ENCODE peak calls at places on chromosomes 2 and 18, in five cellular contexts. One of them, this sample, is unnamed. For H3K4me1, the result is how much of the 10 kb centered on the place peaks cover.

GRCh38 chr2:177275041-177275440 is 10.5 kb upstream of the NFE2L2 start:
- DNase-seq in H9: no peak
- DNase-seq in Panc1: no peak
- DNase-seq in lung: no peak
- DNase-seq in transverse colon: no peak
- DNase-seq in this sample: no peak

GRCh38 chr2:45293182-45293581 is 283.9 kb upstream of the SIX2 start:
- DNase-seq in H9: no peak
- DNase-seq in Panc1: no peak
- DNase-seq in lung: no peak
- DNase-seq in transverse colon: no peak
- DNase-seq in this sample: no peak

GRCh38 chr2:235217814-235218213 is 266.0 kb downstream of the SH3BP4 start:
- DNase-seq in H9: no peak
- DNase-seq in Panc1: no peak
- DNase-seq in lung: no peak
- DNase-seq in transverse colon: no peak
- DNase-seq in this sample: no peak

GRCh38 chr2:98412751-98413445 is 31.8 kb upstream of the INPP4A start:
- DNase-seq in H9: no peak
- DNase-seq in Panc1: peak
- DNase-seq in lung: no peak
- DNase-seq in transverse colon: peak
- DNase-seq in this sample: peak

GRCh38 chr2:210861038-210861665 is 304.8 kb downstream of the CPS1 start:
- DNase-seq in H9: no peak
- DNase-seq in Panc1: no peak
- DNase-seq in lung: no peak
- DNase-seq in transverse colon: no peak
- DNase-seq in this sample: no peak

GRCh38 chr2:38502107-38502506 is 100.6 kb downstream of the HNRNPLL start:
- DNase-seq in H9: no peak
- DNase-seq in Panc1: no peak
- DNase-seq in lung: no peak
- DNase-seq in transverse colon: no peak
- DNase-seq in this sample: no peak

GRCh38 chr18:35564795-35565453 is 16.6 kb upstream of the GALNT1 start:
- DNase-seq in H9: no peak
- DNase-seq in Panc1: no peak
- DNase-seq in lung: no peak
- DNase-seq in transverse colon: no peak
- DNase-seq in this sample: no peak

GRCh38 chr2:60540054-60540453 is 13.4 kb downstream of the BCL11A start:
- DNase-seq in H9: no peak
- DNase-seq in Panc1: no peak
- DNase-seq in lung: no peak
- DNase-seq in transverse colon: no peak
- DNase-seq in this sample: peak

GRCh38 chr2:207530160-207531023 is 630 bp downstream of the CREB1 start:
- DNase-seq in H9: no peak
- DNase-seq in Panc1: no peak
- DNase-seq in lung: peak
- DNase-seq in transverse colon: peak
- DNase-seq in this sample: peak

GRCh38 chr2:18514838-18515461 is 45.5 kb downstream of the RDH14 start:
- DNase-seq in H9: no peak
- DNase-seq in Panc1: no peak
- DNase-seq in lung: no peak
- DNase-seq in transverse colon: no peak
- DNase-seq in this sample: no peak

GRCh38 chr2:7567646-7568045 is 650.4 kb downstream of the RNF144A start:
- DNase-seq in H9: peak
- DNase-seq in Panc1: no peak
- DNase-seq in lung: no peak
- DNase-seq in transverse colon: peak
- DNase-seq in this sample: no peak

GRCh38 chr2:239098288-239098970 is 250.5 kb downstream of the TWIST2 start:
- DNase-seq in H9: no peak
- DNase-seq in Panc1: no peak
- DNase-seq in lung: no peak
- DNase-seq in transverse colon: peak
- DNase-seq in this sample: no peak

GRCh38 chr18:8669571-8669970 is 35.8 kb upstream of the MTCL1 start:
- DNase-seq in H9: no peak
- DNase-seq in Panc1: no peak
- DNase-seq in lung: no peak
- DNase-seq in transverse colon: no peak
- DNase-seq in this sample: no peak

GRCh38 chr2:233473878-233474277 is 92.7 kb downstream of the USP40 start:
- DNase-seq in H9: no peak
- DNase-seq in Panc1: no peak
- DNase-seq in lung: no peak
- DNase-seq in transverse colon: no peak
- DNase-seq in this sample: no peak

GRCh38 chr2:200454839-200455801 is 54.7 kb downstream of the KCTD18 start:
- DNase-seq in H9: no peak
- DNase-seq in Panc1: no peak
- DNase-seq in lung: no peak
- DNase-seq in transverse colon: no peak
- DNase-seq in this sample: no peak

GRCh38 chr2:145691659-145692058 is 1171.7 kb upstream of the ZEB2 start:
- DNase-seq in H9: no peak
- DNase-seq in Panc1: no peak
- DNase-seq in lung: no peak
- DNase-seq in transverse colon: no peak
- DNase-seq in this sample: no peak

GRCh38 chr2:180739070-180739469 is 241.3 kb upstream of the UBE2E3 start:
- DNase-seq in H9: no peak
- DNase-seq in Panc1: no peak
- DNase-seq in lung: no peak
- DNase-seq in transverse colon: no peak
- DNase-seq in this sample: no peak

GRCh38 chr2:121776361-121776760 is 20.9 kb downstream of the TSN start:
- DNase-seq in H9: no peak
- DNase-seq in Panc1: no peak
- DNase-seq in lung: no peak
- DNase-seq in transverse colon: no peak
- DNase-seq in this sample: no peak

GRCh38 chr2:224210495-224211472 is 171.7 kb upstream of the SERPINE2 start:
- DNase-seq in H9: no peak
- DNase-seq in Panc1: no peak
- DNase-seq in lung: no peak
- DNase-seq in transverse colon: no peak
- DNase-seq in this sample: no peak

GRCh38 chr18:2932247-2933181 is 80.4 kb downstream of the LPIN2 start:
- DNase-seq in H9: peak
- DNase-seq in Panc1: peak
- DNase-seq in lung: no peak
- DNase-seq in transverse colon: no peak
- DNase-seq in this sample: no peak

GRCh38 chr2:177262137-177262536 is 2.4 kb downstream of the NFE2L2 start:
- DNase-seq in H9: no peak
- DNase-seq in Panc1: no peak
- DNase-seq in lung: no peak
- DNase-seq in transverse colon: no peak
- DNase-seq in this sample: no peak

GRCh38 chr2:157302492-157303099 is 23.0 kb downstream of the ERMN start:
- DNase-seq in H9: no peak
- DNase-seq in Panc1: no peak
- DNase-seq in lung: no peak
- DNase-seq in transverse colon: no peak
- DNase-seq in this sample: peak

GRCh38 chr2:39736593-39736992 is 42.5 kb downstream of the THUMPD2 start:
- DNase-seq in H9: no peak
- DNase-seq in Panc1: no peak
- DNase-seq in lung: no peak
- DNase-seq in transverse colon: no peak
- DNase-seq in this sample: no peak

GRCh38 chr2:209334188-209335017 is 89.4 kb upstream of the MAP2 start:
- DNase-seq in H9: peak
- DNase-seq in Panc1: peak
- DNase-seq in lung: peak
- DNase-seq in transverse colon: peak
- DNase-seq in this sample: peak

GRCh38 chr2:57886196-57886786 is 160.3 kb upstream of the VRK2 start:
- DNase-seq in H9: no peak
- DNase-seq in Panc1: no peak
- DNase-seq in lung: no peak
- DNase-seq in transverse colon: no peak
- DNase-seq in this sample: no peak

GRCh38 chr2:215793747-215794595 is 219.4 kb downstream of the MREG start:
- DNase-seq in H9: no peak
- DNase-seq in Panc1: peak
- DNase-seq in lung: no peak
- DNase-seq in transverse colon: peak
- DNase-seq in this sample: no peak

GRCh38 chr18:67665266-67665665 is 148.7 kb upstream of the DSEL start:
- DNase-seq in H9: no peak
- DNase-seq in Panc1: no peak
- DNase-seq in lung: no peak
- DNase-seq in transverse colon: no peak
- DNase-seq in this sample: no peak

GRCh38 chr2:120323214-120323613 is 22.7 kb upstream of the INHBB start:
- DNase-seq in H9: no peak
- DNase-seq in Panc1: no peak
- DNase-seq in lung: no peak
- DNase-seq in transverse colon: no peak
- DNase-seq in this sample: no peak

GRCh38 chr2:120678251-120678650 is 57.4 kb upstream of the GLI2 start:
- DNase-seq in H9: no peak
- DNase-seq in Panc1: no peak
- DNase-seq in lung: no peak
- DNase-seq in transverse colon: no peak
- DNase-seq in this sample: no peak

GRCh38 chr2:46717733-46718121 is 197.9 kb downstream of the MCFD2 start:
- DNase-seq in H9: no peak
- DNase-seq in Panc1: no peak
- DNase-seq in lung: no peak
- DNase-seq in transverse colon: no peak
- DNase-seq in this sample: no peak
- H3K4me1 ChIP-seq in H9: under half
- H3K4me1 ChIP-seq in Panc1: under half
- H3K4me1 ChIP-seq in lung: under half
- H3K4me1 ChIP-seq in transverse colon: half or more
- H3K4me1 ChIP-seq in this sample: under half

DNA sequence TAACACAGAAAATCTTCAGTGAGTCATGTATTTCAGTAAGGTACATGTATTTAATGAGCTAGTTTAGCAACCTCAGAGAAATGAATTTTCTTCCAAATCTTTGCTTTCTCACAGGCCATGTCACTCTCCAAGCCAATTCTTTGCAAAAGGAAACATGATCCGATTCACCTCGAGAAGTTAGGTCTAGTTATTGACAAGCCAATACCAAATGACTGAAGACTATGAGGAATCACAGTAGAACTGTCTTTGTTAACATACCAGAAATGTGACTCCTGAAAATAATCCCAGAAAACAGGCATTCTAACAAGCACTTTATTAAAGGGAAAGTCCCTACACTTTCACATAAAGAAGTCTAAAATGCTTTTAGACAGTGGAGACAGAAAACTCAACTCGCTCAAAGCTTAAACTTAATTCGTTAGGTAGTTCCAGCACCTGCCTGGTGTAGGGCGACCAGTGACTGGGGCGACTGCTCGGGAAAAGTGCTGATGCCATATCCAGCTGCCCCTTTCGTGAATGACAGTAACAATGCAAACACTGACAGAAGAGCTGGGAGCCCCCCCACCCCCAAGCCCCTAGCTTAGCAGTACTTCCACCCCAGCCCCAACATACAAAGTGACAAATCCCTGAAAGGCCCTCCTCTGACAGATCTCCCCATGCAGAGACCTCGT is 1.9 kb downstream of the MEMO1 start:
- DNase-seq in H9: no peak
- DNase-seq in Panc1: no peak
- DNase-seq in lung: no peak
- DNase-seq in transverse colon: peak
- DNase-seq in this sample: peak
- H3K4me1 ChIP-seq in H9: under half
- H3K4me1 ChIP-seq in Panc1: under half
- H3K4me1 ChIP-seq in lung: under half
- H3K4me1 ChIP-seq in transverse colon: under half
- H3K4me1 ChIP-seq in this sample: under half

GRCh38 chr2:67323209-67323991 is 73.7 kb upstream of the ETAA1 start:
- DNase-seq in H9: no peak
- DNase-seq in Panc1: no peak
- DNase-seq in lung: no peak
- DNase-seq in transverse colon: no peak
- DNase-seq in this sample: peak
- H3K4me1 ChIP-seq in H9: under half
- H3K4me1 ChIP-seq in Panc1: under half
- H3K4me1 ChIP-seq in lung: under half
- H3K4me1 ChIP-seq in transverse colon: under half
- H3K4me1 ChIP-seq in this sample: under half

GRCh38 chr18:59923539-59924196 is 23.9 kb downstream of the PMAIP1 start:
- DNase-seq in H9: no peak
- DNase-seq in Panc1: no peak
- DNase-seq in lung: no peak
- DNase-seq in transverse colon: no peak
- DNase-seq in this sample: no peak
- H3K4me1 ChIP-seq in H9: under half
- H3K4me1 ChIP-seq in Panc1: under half
- H3K4me1 ChIP-seq in lung: under half
- H3K4me1 ChIP-seq in transverse colon: under half
- H3K4me1 ChIP-seq in this sample: under half

This sample was measured in BE2C.